ENCODE peak calls at places on chromosome 19, in six cellular contexts. D is nephron progenitor cell; X is stimulated activated CD8-positive, alpha-beta memory T cell treated with anti-CD3 and anti-CD28 coated beads, Interleukin-15, amount 100 ng/mL, for 48 hours; K is COLO829; U is globus pallidus; I is pons. M is an unnamed sample.

GRCh38 chr19:929523-930258 is 3.9 kb downstream of the ARID3A start:
- DNase-seq in I (no peak), K (no peak), X (no peak), D (no peak), U (no peak), M (no peak)

GRCh38 chr19:51098366-51099069 is 9.7 kb downstream of the CTU1 start:
- DNase-seq in D (no peak), U (no peak), I (no peak), K (no peak), X (no peak), M (no peak)

GRCh38 chr19:49690656-49691242 is at the start of gene CPT1C:
- DNase-seq in D (peak), U (peak), X (peak), I (peak), K (no peak), M (no peak)

GRCh38 chr19:20167020-20167644 is at the start of gene ZNF486:
- DNase-seq in X (peak), D (peak), K (peak), U (peak), I (peak), M (peak)

GRCh38 chr19:31350693-31351211 is 1.5 kb upstream of the TSHZ3 start:
- DNase-seq in K (no peak), D (peak), U (peak), X (no peak), I (no peak), M (no peak)

GRCh38 chr19:4581381-4582111 is 22.1 kb upstream of the SEMA6B start:
- DNase-seq in I (no peak), X (no peak), D (peak), K (no peak), U (no peak), M (no peak)

GRCh38 chr19:3054972-3055740 is 7.1 kb downstream of the TLE5 start:
- DNase-seq in D (no peak), X (no peak), K (no peak), I (no peak), U (no peak), M (no peak)

GRCh38 chr19:41192574-41193419 is at the start of gene CYP2S1:
- DNase-seq in X (no peak), K (no peak), U (no peak), I (no peak), D (peak), M (no peak)

GRCh38 chr19:32255566-32256295 is 89.7 kb upstream of the ZNF507 start:
- DNase-seq in X (no peak), K (no peak), U (no peak), I (no peak), D (no peak), M (no peak)

GRCh38 chr19:4189641-4190040 is 7.2 kb downstream of the ANKRD24 start:
- DNase-seq in D (no peak), I (no peak), K (no peak), U (no peak), X (no peak), M (no peak)

GRCh38 chr19:51070334-51070886 is 5.5 kb upstream of the KLK13 start:
- DNase-seq in X (no peak), D (no peak), K (no peak), I (no peak), U (no peak), M (no peak)

GRCh38 chr19:53004242-53004641 is 9.5 kb upstream of the ERVV-1 start:
- DNase-seq in I (no peak), U (no peak), X (no peak), D (no peak), K (no peak), M (no peak)

GRCh38 chr19:2365201-2365970 is 5.3 kb downstream of the TMPRSS9 start:
- DNase-seq in K (peak), U (no peak), X (no peak), D (no peak), I (no peak), M (no peak)

GRCh38 chr19:401836-402535 is 7.0 kb downstream of the C2CD4C start:
- DNase-seq in K (no peak), X (no peak), U (no peak), I (no peak), D (no peak), M (no peak)

GRCh38 chr19:16168465-16169081 is 4.8 kb downstream of the CIB3 start:
- DNase-seq in U (no peak), K (no peak), X (no peak), I (peak), D (no peak), M (no peak)